ENCODE peak calls at places on chromosomes 5 and 9, in nine cellular contexts. G is fibroblast of the aortic adventitia, M is right lobe of liver, C is osteocyte, Q is left lung, J is fibroblast of villous mesenchyme, P is AG09309, R is Calu3, D is tibial nerve. E is an unnamed sample.

GRCh38 chr5:148401604-148402003 is 17.8 kb downstream of the FBXO38 start:
- DNase-seq in G (peak), M (no peak), J (peak), P (no peak), R (no peak), C (no peak), D (no peak), Q (no peak), E (no peak)

GRCh38 chr5:133853972-133854371 is 114.5 kb downstream of the C5orf15 start:
- DNase-seq in M (no peak), P (no peak), Q (no peak), R (no peak), G (no peak), C (no peak), D (no peak), J (no peak), E (no peak)

GRCh38 chr5:139474815-139475791 is 4.3 kb downstream of the SMIM33 start:
- DNase-seq in M (no peak), J (peak), P (no peak), R (no peak), Q (no peak), C (no peak), G (peak), D (no peak), E (peak)

GRCh38 chr5:57174850-57175525 is 1.1 kb downstream of the GPBP1 start:
- DNase-seq in J (peak), G (peak), M (no peak), Q (no peak), P (no peak), C (no peak), D (no peak), R (no peak), E (no peak)

GRCh38 chr5:104081232-104081631 is 518.6 kb upstream of the NUDT12 start:
- DNase-seq in C (no peak), M (no peak), Q (no peak), D (no peak), G (no peak), P (no peak), R (no peak), J (no peak), E (no peak)

GRCh38 chr5:8184455-8185063 is 315.6 kb downstream of the MTRR start:
- DNase-seq in M (no peak), C (no peak), J (no peak), R (peak), D (no peak), P (no peak), Q (no peak), G (no peak), E (no peak)

GRCh38 chr9:137550241-137550621 is at the start of gene PNPLA7:
- DNase-seq in R (peak), D (peak), P (no peak), C (peak), G (peak), M (peak), J (peak), Q (peak), E (peak)

GRCh38 chr9:130042931-130043653 is at the start of gene FNBP1:
- DNase-seq in Q (peak), R (peak), P (no peak), C (peak), M (peak), D (peak), G (peak), J (peak), E (peak)

GRCh38 chr5:111120911-111121310 is 28.8 kb downstream of the WDR36 start:
- DNase-seq in J (no peak), Q (no peak), D (no peak), G (no peak), R (no peak), P (no peak), M (no peak), C (no peak), E (no peak)

GRCh38 chr5:23994581-23995370 is 487.4 kb downstream of the PRDM9 start:
- DNase-seq in J (no peak), G (no peak), P (no peak), D (no peak), R (no peak), M (no peak), Q (no peak), C (no peak), E (no peak)
- TF ChIP-seq CTCF in J (no peak), G (no peak), P (no peak), D (no peak), R (no peak), M (peak), Q (no peak), C (no peak), E (peak)

GRCh38 chr9:109238677-109239076 is 71.6 kb upstream of the FRRS1L start:
- DNase-seq in G (peak), D (no peak), R (no peak), M (no peak), J (no peak), Q (no peak), C (no peak), P (no peak), E (no peak)
- TF ChIP-seq CTCF in G (no peak), D (no peak), R (no peak), M (no peak), J (no peak), Q (no peak), C (no peak), P (no peak), E (no peak)

DNA sequence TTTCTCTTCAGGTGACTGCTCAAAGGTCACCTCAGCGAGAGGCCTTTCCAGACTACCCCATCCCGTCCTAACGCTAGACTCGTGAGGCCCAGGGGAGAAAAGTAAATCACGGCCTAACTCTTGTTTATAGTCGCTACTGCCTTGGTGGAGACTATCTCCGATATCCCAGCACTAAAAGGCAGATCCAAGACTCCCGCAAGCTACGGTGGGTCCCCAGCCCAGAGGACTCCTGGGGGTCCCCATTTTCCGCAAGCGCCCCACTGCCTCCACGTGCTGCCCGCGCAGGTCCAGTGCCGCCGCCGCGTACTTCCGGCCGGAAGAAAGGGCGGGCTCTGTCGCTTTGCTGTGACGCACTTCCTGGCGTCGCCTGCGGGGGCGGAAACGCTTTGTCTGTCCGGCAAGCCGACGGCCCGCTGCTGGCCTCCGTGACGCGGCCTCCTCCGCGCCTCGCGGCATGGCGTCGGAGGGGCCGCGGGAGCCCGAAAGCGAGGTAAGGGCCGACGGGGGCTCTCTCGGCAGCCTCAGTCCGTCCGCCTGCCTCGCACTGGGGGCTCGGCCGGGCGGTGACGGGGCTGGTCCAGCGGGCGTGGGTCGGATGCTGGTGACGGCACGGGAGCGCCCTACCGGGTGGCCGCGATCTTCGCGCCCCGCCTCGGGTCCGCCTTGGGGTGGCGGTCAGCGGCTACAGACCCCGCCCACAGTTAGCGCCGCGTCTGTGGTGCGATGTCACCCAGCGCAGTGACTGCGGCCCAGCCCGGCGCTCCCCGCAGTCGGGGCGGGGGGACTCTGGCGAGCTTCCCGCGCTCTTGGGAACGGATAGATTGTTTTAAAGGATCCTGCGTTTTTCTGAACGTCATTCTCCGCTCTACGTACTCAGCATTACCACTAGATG is at the start of gene SECISBP2:
- DNase-seq in R (peak), G (peak), D (peak), P (peak), Q (peak), C (peak), J (peak), M (peak), E (peak)
- TF ChIP-seq CTCF in R (peak), G (peak), D (peak), P (no peak), Q (peak), C (peak), J (peak), M (peak), E (peak)

GRCh38 chr5:38751103-38751502 is 94.7 kb upstream of the OSMR start:
- DNase-seq in D (no peak), J (peak), M (no peak), R (no peak), P (no peak), C (no peak), Q (no peak), G (no peak), E (no peak)
- TF ChIP-seq CTCF in D (no peak), J (peak), M (no peak), R (no peak), P (no peak), C (no peak), Q (no peak), G (no peak), E (peak)

GRCh38 chr9:95736370-95736769 is 139.1 kb upstream of the ERCC6L2 start:
- DNase-seq in P (no peak), C (no peak), G (no peak), Q (no peak), M (no peak), D (no peak), J (no peak), R (no peak), E (no peak)
- TF ChIP-seq CTCF in P (peak), C (peak), G (peak), Q (no peak), M (peak), D (no peak), J (peak), R (peak), E (peak)

DNA sequence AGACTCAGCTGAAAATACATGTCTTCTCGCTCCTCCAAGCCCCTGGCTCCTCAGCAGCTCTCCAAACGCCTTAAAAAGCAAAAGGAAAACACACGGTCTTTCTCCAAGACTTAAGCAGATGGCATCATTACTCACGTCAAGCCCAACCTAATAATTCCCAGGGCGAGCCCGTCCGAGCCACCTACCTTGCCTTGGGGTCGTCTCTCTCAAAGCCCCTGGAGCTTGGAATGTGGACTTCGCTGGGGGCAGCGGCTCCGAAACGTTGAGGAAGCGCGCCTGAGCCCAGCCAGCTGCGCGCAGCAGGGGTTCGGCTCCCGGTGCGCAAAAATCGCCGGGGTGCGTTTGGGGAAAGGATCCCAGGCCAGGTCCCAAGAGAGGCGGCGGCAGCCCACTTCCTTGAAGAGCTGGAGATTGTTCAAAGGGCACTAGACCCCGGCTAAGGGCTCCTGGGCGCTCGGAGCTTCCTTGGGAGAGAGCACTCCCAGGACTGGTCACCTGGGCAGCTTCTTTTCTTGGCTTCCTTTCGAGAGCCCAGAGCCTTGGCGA is 395 bp downstream of the DRD1 start:
- DNase-seq in J (peak), M (no peak), R (no peak), D (no peak), C (no peak), P (no peak), Q (no peak), G (peak), E (no peak)
- TF ChIP-seq CTCF in J (no peak), M (no peak), R (no peak), D (no peak), C (no peak), P (no peak), Q (no peak), G (no peak), E (no peak)

GRCh38 chr9:128103589-128103962 is 24.0 kb downstream of the PTGES2 start:
- DNase-seq in G (no peak), C (no peak), P (no peak), D (no peak), R (no peak), M (no peak), J (no peak), Q (peak), E (no peak)
- TF ChIP-seq CTCF in G (peak), C (peak), P (no peak), D (no peak), R (no peak), M (peak), J (peak), Q (no peak), E (peak)

E was measured in HFFc6.